ENCODE peak calls at places on chromosomes 7 and 10, in seven cellular contexts. One of them, this sample, is unnamed.

GRCh38 chr10:103917326-103918052 is 495 bp downstream of the STN1 start:
- DNase-seq in uterus: peak; percentile 59
- DNase-seq in hepatocyte: peak; percentile 62
- DNase-seq in MM.1S: peak; percentile 26
- DNase-seq in PC-3: no peak
- DNase-seq in neural progenitor cell: peak; percentile 73
- DNase-seq in PC-9: peak; percentile 35
- DNase-seq in this sample: peak; percentile 81

GRCh38 chr7:64775289-64775688 is 18.9 kb upstream of the ZNF138 start:
- DNase-seq in neural progenitor cell: no peak
- DNase-seq in MM.1S: no peak
- DNase-seq in hepatocyte: no peak
- DNase-seq in uterus: no peak
- DNase-seq in PC-9: no peak
- DNase-seq in PC-3: no peak
- DNase-seq in this sample: no peak

GRCh38 chr10:133139561-133140065 is 20.4 kb upstream of the KNDC1 start:
- DNase-seq in hepatocyte: no peak
- DNase-seq in MM.1S: no peak
- DNase-seq in PC-3: no peak
- DNase-seq in uterus: no peak
- DNase-seq in PC-9: no peak
- DNase-seq in neural progenitor cell: peak; percentile 37
- DNase-seq in this sample: peak; percentile 58

GRCh38 chr10:84257343-84258020 is 12.6 kb downstream of the RGR start:
- DNase-seq in hepatocyte: no peak
- DNase-seq in neural progenitor cell: no peak
- DNase-seq in uterus: no peak
- DNase-seq in MM.1S: no peak
- DNase-seq in PC-9: no peak
- DNase-seq in PC-3: no peak
- DNase-seq in this sample: no peak

GRCh38 chr7:25386311-25386744 is 158.0 kb upstream of the NPVF start:
- DNase-seq in MM.1S: no peak
- DNase-seq in hepatocyte: no peak
- DNase-seq in neural progenitor cell: no peak
- DNase-seq in PC-9: no peak
- DNase-seq in uterus: no peak
- DNase-seq in PC-3: no peak
- DNase-seq in this sample: no peak

GRCh38 chr7:9608560-9608959 is 1175.2 kb downstream of the NXPH1 start:
- DNase-seq in hepatocyte: no peak
- DNase-seq in MM.1S: peak; percentile 39
- DNase-seq in neural progenitor cell: no peak
- DNase-seq in uterus: no peak
- DNase-seq in PC-9: no peak
- DNase-seq in PC-3: peak; percentile 9
- DNase-seq in this sample: no peak

GRCh38 chr7:111363099-111363498 is 199.2 kb downstream of the IMMP2L start:
- DNase-seq in MM.1S: no peak
- DNase-seq in PC-3: no peak
- DNase-seq in uterus: no peak
- DNase-seq in hepatocyte: no peak
- DNase-seq in neural progenitor cell: no peak
- DNase-seq in PC-9: no peak
- DNase-seq in this sample: no peak

GRCh38 chr7:47439181-47439667 is 142.7 kb downstream of the TNS3 start:
- DNase-seq in neural progenitor cell: no peak
- DNase-seq in PC-9: no peak
- DNase-seq in MM.1S: no peak
- DNase-seq in hepatocyte: no peak
- DNase-seq in PC-3: no peak
- DNase-seq in uterus: no peak
- DNase-seq in this sample: no peak

GRCh38 chr7:48780862-48781261 is 143.5 kb upstream of the CDC14C start:
- DNase-seq in uterus: no peak
- DNase-seq in PC-3: no peak
- DNase-seq in neural progenitor cell: no peak
- DNase-seq in MM.1S: no peak
- DNase-seq in hepatocyte: no peak
- DNase-seq in PC-9: no peak
- DNase-seq in this sample: no peak

GRCh38 chr7:83032195-83032594 is 130.5 kb downstream of the PCLO start:
- DNase-seq in PC-3: no peak
- DNase-seq in MM.1S: no peak
- DNase-seq in neural progenitor cell: no peak
- DNase-seq in uterus: no peak
- DNase-seq in hepatocyte: no peak
- DNase-seq in PC-9: no peak
- DNase-seq in this sample: no peak

GRCh38 chr10:13421382-13421917 is 73.4 kb upstream of the SEPHS1 start:
- DNase-seq in neural progenitor cell: no peak
- DNase-seq in PC-9: no peak
- DNase-seq in PC-3: no peak
- DNase-seq in MM.1S: no peak
- DNase-seq in uterus: no peak
- DNase-seq in hepatocyte: no peak
- DNase-seq in this sample: no peak

GRCh38 chr7:52838981-52839411 is 196.4 kb upstream of the POM121L12 start:
- DNase-seq in PC-3: peak; percentile 7
- DNase-seq in uterus: no peak
- DNase-seq in MM.1S: no peak
- DNase-seq in neural progenitor cell: no peak
- DNase-seq in PC-9: no peak
- DNase-seq in hepatocyte: peak; percentile 7
- DNase-seq in this sample: no peak

GRCh38 chr10:67629461-67629971 is 66.5 kb downstream of the CTNNA3 start:
- DNase-seq in PC-9: no peak
- DNase-seq in uterus: no peak
- DNase-seq in neural progenitor cell: peak; percentile 5
- DNase-seq in PC-3: no peak
- DNase-seq in hepatocyte: no peak
- DNase-seq in MM.1S: no peak
- DNase-seq in this sample: no peak

DNA sequence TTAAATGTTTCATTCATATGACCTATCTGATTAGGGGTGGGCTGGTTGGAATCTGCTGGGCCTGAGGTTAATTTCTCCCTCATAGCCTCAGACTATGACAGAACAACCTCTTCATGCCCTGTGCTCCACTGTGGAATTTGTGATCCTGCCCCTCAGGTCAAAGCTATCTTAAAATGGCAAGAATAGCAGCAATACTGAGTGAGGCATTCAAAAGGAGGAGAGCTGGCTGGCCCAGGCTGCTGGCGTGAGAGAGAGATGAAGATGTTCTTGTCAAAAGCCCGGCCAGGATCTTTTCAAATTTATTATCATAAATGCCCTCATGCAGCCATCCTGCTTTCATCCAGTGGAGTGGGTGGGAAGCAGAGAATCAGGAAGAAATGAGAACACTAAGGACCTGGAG is 41.8 kb upstream of the PLCE1 start:
- DNase-seq in neural progenitor cell: no peak
- DNase-seq in uterus: no peak
- DNase-seq in hepatocyte: no peak
- DNase-seq in PC-3: no peak
- DNase-seq in MM.1S: no peak
- DNase-seq in PC-9: no peak
- DNase-seq in this sample: no peak
- H3K27ac ChIP-seq in neural progenitor cell: no peak overlapping the region
- H3K27ac ChIP-seq in uterus: no peak overlapping the region
- H3K27ac ChIP-seq in hepatocyte: no peak overlapping the region
- H3K27ac ChIP-seq in PC-3: no peak overlapping the region
- H3K27ac ChIP-seq in MM.1S: no peak overlapping the region
- H3K27ac ChIP-seq in PC-9: no peak overlapping the region
- H3K27ac ChIP-seq in this sample: no peak overlapping the region

GRCh38 chr7:106534271-106534846 is 126.6 kb downstream of the CCDC71L start:
- DNase-seq in MM.1S: no peak
- DNase-seq in hepatocyte: no peak
- DNase-seq in PC-9: no peak
- DNase-seq in neural progenitor cell: no peak
- DNase-seq in PC-3: no peak
- DNase-seq in uterus: no peak
- DNase-seq in this sample: no peak
- H3K4me3 ChIP-seq in MM.1S: no peak overlapping the region
- H3K4me3 ChIP-seq in hepatocyte: no peak overlapping the region
- H3K4me3 ChIP-seq in PC-9: no peak overlapping the region
- H3K4me3 ChIP-seq in neural progenitor cell: no peak overlapping the region
- H3K4me3 ChIP-seq in PC-3: no peak overlapping the region
- H3K4me3 ChIP-seq in uterus: no peak overlapping the region
- H3K4me3 ChIP-seq in this sample: no peak overlapping the region

DNA sequence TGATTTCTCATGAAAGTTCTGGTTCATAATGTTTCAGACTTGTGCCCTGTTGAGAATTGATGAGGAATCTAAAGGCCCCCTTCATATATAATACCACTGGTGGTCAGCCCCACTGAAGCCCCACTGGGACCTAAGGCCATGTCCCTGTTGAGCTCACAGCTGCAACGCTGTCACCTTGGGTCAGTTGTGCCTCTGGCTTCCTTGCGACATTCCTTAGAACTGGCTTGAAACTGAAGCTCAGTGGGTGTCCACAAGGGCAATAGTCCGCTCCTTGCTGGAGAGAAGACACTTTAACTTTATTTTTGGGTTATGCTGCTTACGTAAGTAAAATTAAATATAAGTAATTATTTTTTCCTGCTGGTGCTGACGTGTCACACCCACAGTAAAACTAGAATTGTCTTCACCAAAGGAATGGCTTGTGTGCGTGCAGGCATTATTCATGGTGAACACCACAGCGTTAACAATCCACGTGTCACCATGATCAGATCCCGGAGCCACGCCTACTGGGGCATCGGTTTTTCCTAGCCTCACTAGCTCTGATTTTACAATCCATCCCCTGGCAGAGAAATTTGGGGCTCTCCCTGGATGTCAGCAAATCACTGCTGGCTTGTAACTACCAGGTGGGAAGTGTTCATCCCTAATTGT is 66.5 kb downstream of the BICC1 start:
- DNase-seq in PC-9: no peak
- DNase-seq in MM.1S: no peak
- DNase-seq in PC-3: no peak
- DNase-seq in hepatocyte: no peak
- DNase-seq in neural progenitor cell: no peak
- DNase-seq in uterus: no peak
- DNase-seq in this sample: no peak
- H3K27ac ChIP-seq in PC-9: no peak overlapping the region
- H3K27ac ChIP-seq in MM.1S: no peak overlapping the region
- H3K27ac ChIP-seq in PC-3: no peak overlapping the region
- H3K27ac ChIP-seq in hepatocyte: no peak overlapping the region
- H3K27ac ChIP-seq in neural progenitor cell: no peak overlapping the region
- H3K27ac ChIP-seq in uterus: peak overlapping the region; percentile 39
- H3K27ac ChIP-seq in this sample: no peak overlapping the region

DNA sequence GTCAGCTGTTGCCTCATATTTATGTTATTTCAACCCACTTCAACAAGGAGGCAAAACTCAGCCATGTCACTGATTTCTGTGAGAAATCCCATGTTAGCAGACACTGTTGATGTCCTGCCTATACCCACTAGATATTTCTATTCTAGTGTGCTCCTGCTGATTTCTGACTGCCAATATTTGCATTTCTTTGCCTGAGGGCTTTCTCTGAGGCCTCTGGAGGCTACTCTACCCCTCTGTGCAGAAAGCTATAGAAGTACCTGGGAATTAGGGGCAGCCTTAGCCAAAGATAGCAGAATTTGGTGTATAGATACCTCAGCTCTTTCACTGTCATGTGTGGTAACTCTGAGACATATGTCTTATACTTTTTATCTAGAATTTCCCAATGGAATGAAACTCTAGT is 348.8 kb downstream of the SORCS3 start:
- DNase-seq in PC-3: no peak
- DNase-seq in hepatocyte: no peak
- DNase-seq in PC-9: no peak
- DNase-seq in uterus: no peak
- DNase-seq in MM.1S: no peak
- DNase-seq in neural progenitor cell: no peak
- DNase-seq in this sample: no peak
- H3K4me3 ChIP-seq in PC-3: no peak overlapping the region
- H3K4me3 ChIP-seq in hepatocyte: no peak overlapping the region
- H3K4me3 ChIP-seq in PC-9: no peak overlapping the region
- H3K4me3 ChIP-seq in uterus: no peak overlapping the region
- H3K4me3 ChIP-seq in MM.1S: no peak overlapping the region
- H3K4me3 ChIP-seq in neural progenitor cell: no peak overlapping the region
- H3K4me3 ChIP-seq in this sample: no peak overlapping the region

DNA sequence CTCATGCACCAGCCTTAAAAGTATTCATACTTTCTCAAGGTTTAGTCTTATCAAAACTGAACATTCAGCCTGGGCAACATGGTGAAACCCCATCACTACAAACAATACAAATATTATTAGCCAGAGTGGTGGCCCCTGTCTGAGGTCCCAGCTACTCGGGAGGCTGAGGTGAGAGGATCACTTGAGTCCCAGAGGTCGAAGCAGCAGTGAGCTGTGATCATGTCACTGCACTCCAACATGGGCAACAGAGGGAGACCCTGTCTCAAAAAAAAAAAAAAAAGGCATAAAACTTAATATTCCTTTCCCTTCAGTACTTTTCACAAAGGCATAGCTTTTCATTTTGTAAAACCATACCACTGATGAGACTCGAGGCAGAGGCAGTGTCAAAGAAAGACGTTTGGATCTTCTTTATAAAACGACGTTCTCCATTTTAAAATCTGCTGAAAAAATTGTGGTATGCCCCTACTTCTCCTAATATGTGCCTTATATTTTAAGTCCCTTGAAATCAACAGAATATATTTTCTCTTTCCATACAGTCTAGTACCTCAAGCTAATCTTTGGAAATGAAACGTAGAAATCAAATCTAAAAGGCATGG is 1.9 kb downstream of the NSUN6 start:
- DNase-seq in MM.1S: no peak
- DNase-seq in neural progenitor cell: no peak
- DNase-seq in PC-3: no peak
- DNase-seq in uterus: no peak
- DNase-seq in hepatocyte: no peak
- DNase-seq in PC-9: no peak
- DNase-seq in this sample: no peak
- H3K27ac ChIP-seq in MM.1S: no peak overlapping the region
- H3K27ac ChIP-seq in neural progenitor cell: no peak overlapping the region
- H3K27ac ChIP-seq in PC-3: no peak overlapping the region
- H3K27ac ChIP-seq in uterus: no peak overlapping the region
- H3K27ac ChIP-seq in hepatocyte: no peak overlapping the region
- H3K27ac ChIP-seq in PC-9: no peak overlapping the region
- H3K27ac ChIP-seq in this sample: no peak overlapping the region

GRCh38 chr7:108024538-108024937 is 21.6 kb upstream of the LAMB1 start:
- DNase-seq in PC-3: no peak
- DNase-seq in MM.1S: no peak
- DNase-seq in PC-9: no peak
- DNase-seq in neural progenitor cell: no peak
- DNase-seq in uterus: no peak
- DNase-seq in hepatocyte: no peak
- DNase-seq in this sample: no peak
- H3K4me3 ChIP-seq in PC-3: no peak overlapping the region
- H3K4me3 ChIP-seq in MM.1S: no peak overlapping the region
- H3K4me3 ChIP-seq in PC-9: no peak overlapping the region
- H3K4me3 ChIP-seq in neural progenitor cell: no peak overlapping the region
- H3K4me3 ChIP-seq in uterus: no peak overlapping the region
- H3K4me3 ChIP-seq in hepatocyte: no peak overlapping the region
- H3K4me3 ChIP-seq in this sample: no peak overlapping the region

DNA sequence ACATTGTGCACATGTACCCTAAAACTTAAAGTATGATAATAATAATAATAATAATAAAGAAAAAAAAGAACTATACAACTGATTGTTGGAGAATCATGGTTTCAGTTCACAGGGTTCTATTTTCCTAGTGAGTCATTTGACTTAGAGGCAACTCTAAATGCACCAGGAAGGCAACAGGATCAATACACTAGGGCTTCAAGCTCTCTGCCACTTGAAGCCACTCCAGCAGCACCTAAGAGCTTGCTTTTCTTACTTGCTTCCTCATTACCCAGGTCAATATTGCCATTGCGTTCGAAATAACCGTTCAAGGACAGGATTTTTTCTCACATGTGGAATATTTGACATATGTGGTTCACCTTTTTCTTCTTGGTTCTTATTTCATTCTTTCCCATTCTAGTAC is 189.7 kb downstream of the GRM3 start:
- DNase-seq in PC-3: no peak
- DNase-seq in uterus: no peak
- DNase-seq in hepatocyte: no peak
- DNase-seq in MM.1S: no peak
- DNase-seq in PC-9: no peak
- DNase-seq in neural progenitor cell: no peak
- DNase-seq in this sample: no peak
- H3K27ac ChIP-seq in PC-3: no peak overlapping the region
- H3K27ac ChIP-seq in uterus: no peak overlapping the region
- H3K27ac ChIP-seq in hepatocyte: no peak overlapping the region
- H3K27ac ChIP-seq in MM.1S: no peak overlapping the region
- H3K27ac ChIP-seq in PC-9: no peak overlapping the region
- H3K27ac ChIP-seq in neural progenitor cell: no peak overlapping the region
- H3K27ac ChIP-seq in this sample: no peak overlapping the region